ENCODE peak calls at places on chromosomes 2 and 18, in ten cellular contexts. Q is breast epithelium, S is A549, A is adrenal gland, K is tibial nerve, E is K562, Y is IMR-90, W is uterus, Z is Peyer's patch, I is spleen. P is an unnamed sample.

GRCh38 chr2:11701831-11702301 is 31.9 kb upstream of the NTSR2 start:
- DNase-seq in I (no peak), A (peak; percentile 55), Z (no peak), S (no peak), E (no peak), Y (peak; percentile 66), Q (peak; percentile 37), W (no peak), K (peak; percentile 71), P (no peak)

GRCh38 chr18:77203071-77203470 is 46.6 kb upstream of the GALR1 start:
- DNase-seq in W (no peak), A (no peak), I (no peak), E (no peak), Q (no peak), K (no peak), S (no peak), Y (peak; percentile 22), Z (no peak), P (no peak)

GRCh38 chr2:217808326-217808725 is 194.5 kb downstream of the TNS1 start:
- DNase-seq in Z (no peak), I (no peak), W (no peak), S (no peak), E (no peak), Q (no peak), Y (no peak), A (no peak), K (no peak), P (no peak)

GRCh38 chr2:81196383-81196851 is 891.9 kb upstream of the LRRTM1 start:
- DNase-seq in W (no peak), S (no peak), I (no peak), Y (no peak), K (no peak), A (no peak), Q (no peak), E (no peak), Z (peak; percentile 27), P (no peak)

GRCh38 chr2:105287692-105288091 is 41.8 kb downstream of the TGFBRAP1 start:
- DNase-seq in I (no peak), S (peak; percentile 68), Y (peak; percentile 35), K (no peak), W (no peak), Q (no peak), A (peak; percentile 39), Z (no peak), E (peak; percentile 55), P (no peak)

GRCh38 chr18:35415511-35416427 is 38.6 kb upstream of the ZNF396 start:
- DNase-seq in W (no peak), I (no peak), Z (no peak), K (no peak), A (no peak), S (no peak), Y (peak; percentile 5), E (no peak), Q (no peak), P (no peak)

GRCh38 chr2:34831096-34831495 is 1232.0 kb upstream of the FAM98A start:
- DNase-seq in I (no peak), Y (no peak), A (no peak), Z (no peak), Q (no peak), W (no peak), K (no peak), E (no peak), S (no peak), P (no peak)

GRCh38 chr2:166125557-166125956 is 2.3 kb downstream of the SCN1A start:
- DNase-seq in K (no peak), I (no peak), Q (no peak), E (no peak), Y (no peak), A (no peak), S (no peak), W (no peak), Z (no peak), P (no peak)

GRCh38 chr18:58590231-58590630 is 38.7 kb downstream of the ALPK2 start:
- DNase-seq in Q (no peak), Z (no peak), K (no peak), I (no peak), Y (peak; percentile 88), E (no peak), S (no peak), A (no peak), W (peak; percentile 56), P (no peak)

GRCh38 chr18:813405-814071 is 1.5 kb upstream of the YES1 start:
- DNase-seq in S (no peak), I (no peak), Z (no peak), W (no peak), Y (no peak), Q (no peak), K (no peak), A (no peak), E (no peak), P (no peak)

GRCh38 chr18:812673-813404 is 797 bp upstream of the YES1 start:
- DNase-seq in E (peak; percentile 80), S (peak; percentile 70), A (peak; percentile 82), I (peak; percentile 91), Z (no peak), W (peak; percentile 87), K (peak; percentile 67), Y (peak; percentile 82), Q (peak; percentile 74), P (peak; percentile 92)

GRCh38 chr18:809985-810642 is 1.9 kb downstream of the YES1 start:
- DNase-seq in K (no peak), S (no peak), I (no peak), W (no peak), Y (no peak), Z (no peak), A (no peak), E (no peak), Q (no peak), P (no peak)

GRCh38 chr18:811192-812122 is 585 bp downstream of the YES1 start:
- DNase-seq in K (no peak), Y (peak; percentile 26), Q (no peak), W (peak; percentile 43), S (no peak), Z (no peak), I (peak; percentile 89), A (peak; percentile 54), E (no peak), P (peak; percentile 80)

GRCh38 chr18:812123-812672 is at the start of gene YES1:
- DNase-seq in Q (peak; percentile 61), W (peak; percentile 75), E (peak; percentile 97), I (peak; percentile 92), S (peak; percentile 76), K (peak; percentile 57), A (peak; percentile 76), Z (peak; percentile 91), Y (peak; percentile 61), P (peak; percentile 93)
- TF ChIP-seq POLR2A in Q (peak; percentile 9), W (peak; percentile 67), E (no peak), I (no peak), S (peak; percentile 42), K (peak; percentile 47), A (peak; percentile 68), Z (peak; percentile 63), Y (no peak), P (peak; percentile 21)

GRCh38 chr18:8778824-8779223 is 73.5 kb downstream of the MTCL1 start:
- DNase-seq in I (no peak), S (no peak), Z (no peak), A (no peak), E (no peak), Q (no peak), Y (no peak), W (no peak), K (no peak), P (no peak)
- H3K4me1 ChIP-seq in I (no peaks in the 10 kb centered on the region), S (peaks cover 32% of the 10 kb centered on the region), Z (no peaks in the 10 kb centered on the region), A (no peaks in the 10 kb centered on the region), E (peaks cover 4% of the 10 kb centered on the region), Q (no peaks in the 10 kb centered on the region), Y (peaks cover 5% of the 10 kb centered on the region), W (no peaks in the 10 kb centered on the region), K (no peaks in the 10 kb centered on the region), P (peaks cover 8% of the 10 kb centered on the region)

GRCh38 chr2:224711859-224712258 is 4.3 kb downstream of the CCDC195 start:
- DNase-seq in K (no peak), I (no peak), S (no peak), Y (no peak), E (no peak), A (no peak), Q (no peak), Z (no peak), W (no peak), P (no peak)

GRCh38 chr2:224709276-224709675 is 6.9 kb downstream of the CCDC195 start:
- DNase-seq in Q (no peak), S (no peak), A (no peak), E (no peak), K (no peak), Y (no peak), I (no peak), W (no peak), Z (no peak), P (no peak)

GRCh38 chr2:224711381-224711780 is 4.8 kb downstream of the CCDC195 start:
- DNase-seq in A (no peak), W (no peak), I (no peak), S (no peak), Y (no peak), Q (no peak), K (no peak), E (no peak), Z (no peak), P (no peak)

GRCh38 chr2:224716201-224716600 is at the start of gene CCDC195:
- DNase-seq in Z (no peak), A (no peak), W (no peak), Q (no peak), Y (no peak), S (no peak), E (no peak), K (no peak), I (no peak), P (no peak)

GRCh38 chr2:224712346-224712745 is 3.8 kb downstream of the CCDC195 start:
- DNase-seq in K (no peak), S (no peak), A (no peak), W (no peak), Y (peak; percentile 2), Q (no peak), I (no peak), E (no peak), Z (no peak), P (no peak)
- TF ChIP-seq POLR2A in K (no peak), S (no peak), A (no peak), W (no peak), Y (no peak), Q (no peak), I (no peak), E (no peak), Z (no peak), P (no peak)

GRCh38 chr2:229179598-229179997 is 91.5 kb downstream of the PID1 start:
- DNase-seq in Y (no peak), E (no peak), Q (no peak), W (no peak), I (no peak), K (no peak), A (peak; percentile 37), Z (no peak), S (no peak), P (no peak)

GRCh38 chr2:229178706-229179105 is 92.4 kb downstream of the PID1 start:
- DNase-seq in Y (no peak), W (no peak), Q (no peak), S (no peak), A (no peak), Z (no peak), I (no peak), E (no peak), K (no peak), P (no peak)

GRCh38 chr2:229180658-229181057 is 90.4 kb downstream of the PID1 start:
- DNase-seq in I (peak; percentile 67), K (no peak), Q (no peak), E (no peak), Y (no peak), W (no peak), A (no peak), S (no peak), Z (no peak), P (no peak)

GRCh38 chr2:229176136-229176535 is 95.0 kb downstream of the PID1 start:
- DNase-seq in Z (no peak), W (no peak), Q (no peak), I (no peak), E (no peak), Y (no peak), S (no peak), K (no peak), A (no peak), P (no peak)

GRCh38 chr2:229178117-229178516 is 93.0 kb downstream of the PID1 start:
- DNase-seq in Z (no peak), I (no peak), Q (no peak), K (no peak), Y (no peak), E (no peak), A (no peak), W (no peak), S (no peak), P (no peak)
- H3K4me1 ChIP-seq in Z (no peaks in the 10 kb centered on the region), I (no peaks in the 10 kb centered on the region), Q (no peaks in the 10 kb centered on the region), K (peaks cover 5% of the 10 kb centered on the region), Y (no peaks in the 10 kb centered on the region), E (no peaks in the 10 kb centered on the region), A (peaks cover 17% of the 10 kb centered on the region), W (no peaks in the 10 kb centered on the region), S (no peaks in the 10 kb centered on the region), P (peaks cover 9% of the 10 kb centered on the region)